ENCODE peak calls at places on chromosomes 11 and 22, in seven cellular contexts. U is K562, L is HepG2, V is HEK293T, A is HCT116, Q is H1, C is GM12878. P is an unnamed sample.

GRCh38 chr11:73393011-73393380 is 16.8 kb downstream of the RELT start:
- DNase-seq in Q (no peak), C (no peak), L (no peak), V (no peak), U (no peak), A (no peak), P (no peak)

GRCh38 chr11:125225401-125225800 is 60.9 kb downstream of the PKNOX2 start:
- DNase-seq in L (no peak), U (no peak), V (no peak), C (no peak), A (no peak), Q (no peak), P (no peak)

GRCh38 chr11:72686639-72687215 is 12.5 kb upstream of the PDE2A start:
- DNase-seq in L (no peak), Q (no peak), A (no peak), U (no peak), V (no peak), C (no peak), P (no peak)

GRCh38 chr11:108973402-108974119 is 308.7 kb downstream of the DDX10 start:
- DNase-seq in Q (no peak), A (no peak), L (no peak), C (no peak), U (no peak), V (no peak), P (no peak)

GRCh38 chr22:30196141-30196866 is 50.3 kb downstream of the LIF start:
- DNase-seq in V (peak), Q (peak), C (peak), U (peak), L (peak), A (peak), P (peak)

GRCh38 chr11:6258141-6258540 is 1.5 kb upstream of the CCKBR start:
- DNase-seq in C (no peak), Q (no peak), A (no peak), V (no peak), L (no peak), U (no peak), P (no peak)

GRCh38 chr11:118406599-118407166 is 5.3 kb downstream of the ATP5MG start:
- DNase-seq in V (no peak), Q (no peak), U (no peak), L (no peak), C (peak), A (no peak), P (no peak)

GRCh38 chr22:25406510-25407210 is 157.8 kb upstream of the GRK3 start:
- DNase-seq in U (no peak), V (no peak), Q (no peak), A (no peak), C (no peak), L (peak), P (no peak)

GRCh38 chr11:19395050-19395449 is 154.3 kb upstream of the E2F8 start:
- DNase-seq in V (no peak), Q (no peak), L (no peak), A (no peak), C (no peak), U (no peak), P (peak)

GRCh38 chr11:21476588-21476987 is 716.3 kb upstream of the ANO5 start:
- DNase-seq in A (no peak), V (no peak), Q (no peak), U (no peak), L (no peak), C (no peak), P (no peak)

GRCh38 chr11:1006762-1007161 is 29.8 kb downstream of the MUC6 start:
- DNase-seq in A (no peak), C (no peak), V (no peak), Q (no peak), L (no peak), U (no peak), P (no peak)

GRCh38 chr11:113632981-113633380 is 73.1 kb downstream of the TMPRSS5 start:
- DNase-seq in U (no peak), A (no peak), Q (no peak), V (no peak), L (no peak), C (no peak), P (no peak)

GRCh38 chr22:43945632-43946390 is 9.4 kb upstream of the SAMM50 start:
- DNase-seq in V (peak), A (peak), U (peak), L (peak), Q (peak), C (no peak), P (peak)

GRCh38 chr11:8327761-8328192 is 64.1 kb upstream of the LMO1 start:
- DNase-seq in V (no peak), C (peak), A (no peak), L (no peak), U (no peak), Q (no peak), P (no peak)

GRCh38 chr11:83648610-83649467 is 362.7 kb upstream of the CCDC90B start:
- DNase-seq in V (no peak), L (peak), A (no peak), Q (no peak), U (no peak), C (no peak), P (no peak)

GRCh38 chr11:45042560-45042959 is 91.9 kb upstream of the TP53I11 start:
- DNase-seq in L (no peak), V (no peak), Q (no peak), A (no peak), U (no peak), C (no peak), P (no peak)

GRCh38 chr11:107576497-107577086 is 11.1 kb upstream of the ALKBH8 start:
- DNase-seq in C (no peak), V (peak), L (peak), A (no peak), Q (peak), U (peak), P (peak)
- TF ChIP-seq SP1 in C (no peak), V (no peak), L (no peak), A (no peak), Q (no peak), U (no peak), P (no peak)

GRCh38 chr11:10898763-10899541 is 41.1 kb upstream of the ZBED5 start:
- DNase-seq in C (no peak), U (peak), L (no peak), Q (no peak), V (no peak), A (no peak), P (no peak)
- TF ChIP-seq SP1 in C (no peak), U (no peak), L (no peak), Q (no peak), V (no peak), A (no peak), P (no peak)

GRCh38 chr11:33785609-33786008 is 11.3 kb upstream of the FBXO3 start:
- DNase-seq in L (no peak), A (no peak), V (no peak), C (no peak), Q (no peak), U (no peak), P (no peak)

GRCh38 chr11:33790088-33790487 is 15.8 kb upstream of the FBXO3 start:
- DNase-seq in C (no peak), A (no peak), V (no peak), L (no peak), U (no peak), Q (no peak), P (no peak)
- TF ChIP-seq SP1 in C (no peak), A (no peak), V (no peak), L (no peak), U (no peak), Q (no peak), P (no peak)

GRCh38 chr11:86571273-86571948 is 101.0 kb downstream of the ME3 start:
- DNase-seq in A (peak), L (peak), Q (peak), V (peak), C (no peak), U (peak), P (peak)
- TF ChIP-seq SP1 in A (no peak), L (no peak), Q (no peak), V (no peak), C (no peak), U (no peak), P (no peak)

GRCh38 chr11:76665921-76666351 is 4.6 kb downstream of the LRRC32 start:
- DNase-seq in A (no peak), L (no peak), V (no peak), Q (no peak), U (no peak), C (no peak), P (no peak)

GRCh38 chr11:76665172-76665571 is 5.4 kb downstream of the LRRC32 start:
- DNase-seq in L (no peak), Q (no peak), A (no peak), C (no peak), V (no peak), U (no peak), P (no peak)

GRCh38 chr11:76663461-76663760 is 7.1 kb downstream of the LRRC32 start:
- DNase-seq in V (no peak), U (no peak), L (no peak), C (no peak), Q (no peak), A (no peak), P (no peak)

GRCh38 chr11:76663912-76664440 is 6.6 kb downstream of the LRRC32 start:
- DNase-seq in V (no peak), Q (no peak), L (no peak), C (no peak), A (no peak), U (no peak), P (no peak)

DNA sequence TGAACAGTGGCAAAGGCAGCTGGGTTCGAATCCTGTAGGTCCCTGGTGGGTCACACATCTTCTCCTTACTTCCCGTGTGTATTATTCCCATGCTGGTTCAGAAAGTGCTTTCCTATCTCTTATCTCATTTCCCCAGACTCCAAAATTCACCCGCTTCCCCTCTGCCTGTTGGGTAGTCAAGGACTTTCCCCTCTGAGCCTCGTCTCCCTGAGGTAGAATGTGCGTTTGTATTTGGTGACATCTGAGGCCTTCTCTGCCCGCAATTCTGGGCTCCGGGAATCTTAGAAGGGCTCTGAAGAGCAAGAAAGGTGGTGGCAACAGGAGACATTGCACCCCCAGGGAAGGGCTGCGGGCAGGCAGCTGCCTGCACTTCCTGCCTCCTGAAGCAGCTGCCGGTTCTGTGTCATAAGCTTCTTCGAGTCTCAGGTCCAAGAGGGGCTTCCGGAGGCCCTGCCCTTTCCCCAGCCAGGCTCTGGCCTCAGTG is 5.9 kb downstream of the LRRC32 start:
- DNase-seq in L (no peak), A (no peak), U (peak), C (no peak), Q (no peak), V (no peak), P (no peak)
- TF ChIP-seq SP1 in L (no peak), A (no peak), U (no peak), C (no peak), Q (no peak), V (no peak), P (no peak)

DNA sequence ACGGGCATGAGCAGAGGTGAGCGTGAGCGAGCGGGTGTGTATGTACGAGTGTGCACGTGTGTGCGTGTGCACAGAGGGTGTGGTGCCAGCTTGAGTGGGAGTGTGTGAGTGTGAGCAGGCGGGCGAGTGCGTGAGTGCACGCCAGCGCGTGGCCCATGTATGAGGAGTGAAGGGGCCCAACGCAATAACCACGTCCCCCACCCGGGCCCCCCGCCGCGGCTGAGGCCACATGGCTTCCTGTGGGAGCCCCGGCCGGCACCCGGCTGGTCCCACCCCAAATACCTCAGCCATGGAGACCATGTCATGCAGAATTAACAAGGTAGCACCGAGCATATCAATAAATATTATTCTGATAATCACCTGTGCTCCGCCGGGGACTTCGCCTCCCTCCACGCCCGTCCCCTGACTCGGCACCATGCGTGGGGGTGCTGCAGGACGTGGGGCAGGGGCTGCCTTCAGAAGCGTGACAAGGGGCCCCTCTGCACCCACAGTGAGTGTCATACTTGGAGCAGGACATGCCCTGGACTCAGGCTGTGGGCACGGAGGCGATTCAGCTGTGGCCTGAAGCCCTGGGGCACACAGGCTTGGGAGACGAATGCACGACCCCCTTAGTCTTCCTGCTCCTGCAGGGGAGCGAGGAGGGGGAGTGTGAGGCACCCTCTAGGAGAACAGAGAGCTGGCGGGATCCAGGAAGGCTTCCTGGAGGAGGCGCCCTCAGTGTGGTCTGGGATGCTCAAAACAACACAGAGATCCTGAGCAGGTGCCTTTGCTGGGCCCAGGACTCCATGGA is 5.6 kb upstream of the TRABD start:
- DNase-seq in V (no peak), C (no peak), L (no peak), A (no peak), U (no peak), Q (no peak), P (no peak)
- TF ChIP-seq SP1 in V (no peak), C (no peak), L (no peak), A (no peak), U (no peak), Q (no peak), P (no peak)

GRCh38 chr11:128981254-128981653 is 38.6 kb upstream of the TP53AIP1 start:
- DNase-seq in V (no peak), C (no peak), L (no peak), A (no peak), Q (no peak), U (no peak), P (no peak)

GRCh38 chr11:128988224-128988970 is 45.7 kb upstream of the TP53AIP1 start:
- DNase-seq in C (no peak), U (no peak), A (no peak), L (no peak), V (no peak), Q (no peak), P (no peak)

GRCh38 chr11:128985880-128986279 is 43.2 kb upstream of the TP53AIP1 start:
- DNase-seq in L (no peak), A (no peak), U (no peak), Q (no peak), C (peak), V (no peak), P (no peak)
- TF ChIP-seq SP1 in L (no peak), A (no peak), U (no peak), Q (no peak), C (no peak), V (no peak), P (no peak)

DNA sequence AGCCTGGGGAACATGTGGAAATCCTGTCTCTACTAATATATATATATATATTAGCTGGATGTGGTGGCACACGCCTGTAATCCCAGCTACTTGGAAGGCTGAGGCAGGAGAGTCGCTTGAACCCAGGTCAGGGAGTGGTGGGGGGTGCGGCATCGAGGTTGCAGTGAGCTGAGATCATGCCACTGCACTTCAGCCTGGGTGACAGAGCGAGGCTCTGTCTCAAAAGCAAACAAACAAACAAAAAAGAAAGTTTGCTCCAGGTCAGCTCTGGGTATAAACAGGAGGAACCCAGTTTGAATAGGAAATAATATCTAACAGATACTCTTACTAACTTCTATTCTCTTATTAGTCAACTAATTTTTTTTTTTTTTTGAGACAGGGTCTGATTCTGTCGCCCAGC is 34.3 kb upstream of the CECR2 start:
- DNase-seq in V (no peak), Q (no peak), U (no peak), L (no peak), A (no peak), C (no peak), P (no peak)
- TF ChIP-seq SP1 in V (no peak), Q (no peak), U (no peak), L (no peak), A (no peak), C (no peak), P (no peak)

DNA sequence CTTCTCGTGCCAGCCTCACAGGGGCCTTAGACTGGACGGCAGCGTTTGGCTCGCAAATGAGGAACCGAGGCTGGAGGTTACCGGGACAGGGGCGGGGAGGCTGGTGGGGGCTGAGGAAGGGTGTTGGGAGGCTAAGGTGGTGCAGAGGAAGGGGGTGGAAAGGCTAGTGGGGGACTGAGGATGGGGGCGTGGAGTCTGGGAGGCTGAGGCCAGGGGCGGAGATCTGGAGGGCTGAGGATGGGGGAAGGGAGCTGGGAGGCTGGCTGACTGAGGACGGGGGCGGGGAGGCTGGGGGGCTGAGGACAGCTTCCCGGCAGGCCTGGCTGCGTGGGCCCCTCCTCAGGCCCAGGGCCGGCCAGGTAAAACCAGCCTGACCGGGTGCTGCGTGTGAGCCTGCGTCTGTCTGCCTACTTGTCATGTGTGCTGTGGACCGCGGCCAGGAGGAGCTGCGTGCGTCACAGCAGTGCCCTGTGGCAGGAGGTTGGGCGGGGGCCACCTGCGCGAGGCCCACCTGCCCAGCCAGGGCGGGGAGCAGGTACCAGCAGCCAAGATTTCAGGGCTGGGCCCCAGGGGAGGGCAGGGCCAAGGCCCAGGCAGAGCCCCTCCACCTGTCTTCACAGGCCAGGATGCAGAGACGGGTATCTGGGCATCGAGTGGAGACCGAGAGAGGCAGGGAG is 9.4 kb upstream of the PIM3 start:
- DNase-seq in L (no peak), V (no peak), A (no peak), U (no peak), C (no peak), Q (no peak), P (no peak)
- TF ChIP-seq SP1 in L (no peak), V (no peak), A (no peak), U (no peak), C (no peak), Q (no peak), P (no peak)

GRCh38 chr11:103806130-103806900 is 230.1 kb upstream of the DDI1 start:
- DNase-seq in C (no peak), Q (no peak), V (no peak), A (no peak), L (no peak), U (no peak), P (no peak)
- TF ChIP-seq SP1 in C (no peak), Q (no peak), V (no peak), A (no peak), L (no peak), U (no peak), P (no peak)

P was measured in WTC11.